ENCODE peak calls at places on chromosomes 13 and 19, in six cellular contexts. B, S, Q, J, M and Z are unnamed samples. For H3K4me1 and H3K36me3, the result is how much of the 10 kb centered on the place peaks cover.

GRCh38 chr19:35436477-35437141 is 11.4 kb upstream of the FFAR2 start:
- DNase-seq in S (no peak), M (no peak), B (no peak), J (peak), Q (no peak), Z (peak)

GRCh38 chr19:45863840-45864628 is at the start of gene FOXA3:
- DNase-seq in Q (peak), J (no peak), B (no peak), S (no peak), M (peak), Z (peak)

GRCh38 chr13:112603641-112604220 is 15.8 kb upstream of the TUBGCP3 start:
- DNase-seq in S (no peak), J (no peak), Q (no peak), B (no peak), M (no peak), Z (peak)

GRCh38 chr19:35027851-35028599 is 2.2 kb upstream of the SCN1B start:
- DNase-seq in Q (no peak), B (no peak), S (no peak), M (no peak), J (no peak), Z (no peak)

GRCh38 chr13:91313581-91313980 is 33.9 kb upstream of the MIR17HG start:
- DNase-seq in J (no peak), S (no peak), Q (no peak), M (no peak), B (no peak), Z (no peak)

GRCh38 chr13:21637296-21637695 is 33.3 kb upstream of the MICU2 start:
- DNase-seq in J (no peak), Q (no peak), M (peak), S (no peak), B (no peak), Z (no peak)

GRCh38 chr13:26965058-26965380 is 204.4 kb upstream of the GPR12 start:
- DNase-seq in Q (no peak), S (no peak), J (no peak), M (no peak), B (no peak), Z (no peak)

GRCh38 chr13:52195052-52195837 is 35.8 kb upstream of the NEK3 start:
- DNase-seq in J (peak), B (peak), Q (peak), S (peak), M (peak), Z (peak)

GRCh38 chr19:33374406-33374703 is 846 bp downstream of the CEBPG start:
- DNase-seq in S (no peak), M (no peak), B (no peak), J (no peak), Q (no peak), Z (peak)

GRCh38 chr19:6519289-6519688 is 11.5 kb upstream of the TNFSF9 start:
- DNase-seq in S (no peak), B (no peak), Q (no peak), M (no peak), J (no peak), Z (peak)

GRCh38 chr19:36054119-36054732 is at the start of gene THAP8:
- DNase-seq in J (peak), M (peak), Q (peak), S (peak), B (peak), Z (peak)

GRCh38 chr13:30963794-30964193 is 31.3 kb downstream of the TEX26 start:
- DNase-seq in B (no peak), J (no peak), M (no peak), Q (no peak), S (no peak), Z (peak)

GRCh38 chr13:48626726-48627451 is 26.8 kb upstream of the CYSLTR2 start:
- DNase-seq in S (no peak), J (no peak), B (no peak), Q (no peak), M (no peak), Z (no peak)

GRCh38 chr13:73902847-73903246 is 231.4 kb downstream of the KLF12 start:
- DNase-seq in B (no peak), S (no peak), J (no peak), Q (no peak), M (no peak), Z (no peak)

GRCh38 chr13:110055089-110055488 is 251.9 kb downstream of the COL4A1 start:
- DNase-seq in B (no peak), M (no peak), Q (no peak), J (no peak), S (no peak), Z (no peak)

GRCh38 chr13:112351825-112352224 is 24.3 kb upstream of the SPACA7 start:
- DNase-seq in Q (no peak), S (no peak), M (no peak), B (no peak), J (no peak), Z (no peak)

GRCh38 chr13:35630551-35631275 is 154.2 kb upstream of the MAB21L1 start:
- DNase-seq in J (peak), B (no peak), Q (no peak), S (no peak), M (no peak), Z (peak)

GRCh38 chr13:45950343-45950995 is 98.9 kb upstream of the SIAH3 start:
- DNase-seq in M (no peak), S (no peak), B (no peak), Q (no peak), J (no peak), Z (no peak)

GRCh38 chr13:94351292-94352000 is 128.0 kb downstream of the DCT start:
- DNase-seq in M (no peak), B (no peak), S (no peak), Q (no peak), J (no peak), Z (peak)

GRCh38 chr19:17242431-17243208 is 3.1 kb downstream of the NR2F6 start:
- DNase-seq in Q (no peak), B (no peak), J (no peak), M (no peak), S (no peak), Z (no peak)
- H3K4me1 ChIP-seq in Q (under half), B (half or more), J (under half), M (under half), S (under half), Z (under half)

GRCh38 chr19:623974-624373 is 9.4 kb downstream of the POLRMT start:
- DNase-seq in J (no peak), S (no peak), M (no peak), B (no peak), Q (no peak), Z (peak)
- H3K36me3 ChIP-seq in J (half or more), S (under half), M (half or more), B (half or more), Q (under half), Z (under half)

GRCh38 chr13:99376132-99376531 is 68.9 kb upstream of the GPR183 start:
- DNase-seq in Q (no peak), B (no peak), J (no peak), S (no peak), M (no peak), Z (no peak)
- H3K4me1 ChIP-seq in Q (half or more), B (under half), J (under half), S (under half), M (under half), Z (under half)

GRCh38 chr19:15256708-15257331 is 24.6 kb upstream of the EPHX3 start:
- DNase-seq in S (no peak), B (no peak), J (no peak), M (no peak), Q (no peak), Z (no peak)
- H3K36me3 ChIP-seq in S (under half), B (half or more), J (half or more), M (half or more), Q (half or more), Z (half or more)

DNA sequence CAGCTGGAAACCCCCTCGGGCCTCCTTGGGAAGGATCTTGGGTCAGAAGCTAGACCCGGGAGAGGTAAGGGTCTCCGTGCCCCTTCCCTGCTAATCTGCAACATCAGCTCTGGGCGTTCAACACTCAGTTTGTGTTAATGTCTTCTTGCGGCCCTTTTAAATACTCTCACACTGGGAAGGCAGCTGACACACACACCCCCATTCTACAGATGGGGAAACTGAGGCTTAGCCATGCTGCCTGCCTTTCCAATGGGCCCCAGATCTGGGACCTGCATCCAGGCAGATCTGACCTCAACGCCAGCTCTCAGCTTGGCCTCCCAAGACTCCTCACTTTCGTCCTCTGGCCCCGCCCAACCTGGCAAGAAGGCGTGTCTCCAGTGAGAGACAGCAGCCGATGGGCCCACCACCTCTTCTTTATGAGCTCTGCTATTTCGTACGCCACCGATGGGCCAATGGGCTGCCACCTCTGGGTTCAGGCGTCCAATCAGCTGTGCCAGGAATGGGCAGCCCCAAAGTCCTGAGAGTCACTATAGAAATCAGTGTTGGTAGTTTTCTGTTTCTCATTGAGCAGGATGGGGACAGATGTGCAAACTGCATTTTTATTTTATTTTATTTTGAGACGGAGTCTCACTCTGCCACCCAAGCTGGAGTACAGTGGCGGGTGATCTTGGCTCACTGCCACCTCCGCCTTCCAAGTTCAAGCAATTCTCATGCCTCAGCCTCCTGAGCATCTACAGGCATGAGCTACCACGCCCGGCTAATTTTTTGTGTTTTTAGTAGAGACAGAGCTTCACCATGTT is 43.8 kb downstream of the DNM2 start:
- DNase-seq in M (no peak), S (no peak), Q (no peak), J (no peak), B (no peak), Z (no peak)
- H3K4me1 ChIP-seq in M (half or more), S (under half), Q (half or more), J (half or more), B (half or more), Z (under half)

GRCh38 chr19:18861235-18861634 is 29.5 kb downstream of the UPF1 start:
- DNase-seq in M (no peak), S (no peak), J (no peak), Q (no peak), B (no peak), Z (no peak)
- H3K36me3 ChIP-seq in M (half or more), S (under half), J (half or more), Q (half or more), B (half or more), Z (half or more)

GRCh38 chr13:114059428-114059827 is 73.0 kb downstream of the RASA3 start:
- DNase-seq in Q (no peak), B (no peak), J (no peak), S (no peak), M (no peak), Z (no peak)
- H3K4me1 ChIP-seq in Q (under half), B (half or more), J (under half), S (under half), M (under half), Z (under half)

GRCh38 chr13:98014766-98015165 is 61.3 kb downstream of the IPO5 start:
- DNase-seq in Q (no peak), B (no peak), S (no peak), M (no peak), J (no peak), Z (peak)
- H3K36me3 ChIP-seq in Q (under half), B (half or more), S (under half), M (half or more), J (half or more), Z (half or more)